ENCODE peak calls at places on chromosome 12, in seven cellular contexts. R, O, G, Y, A, D and W are unnamed samples.

GRCh38 chr12:93442411-93443340 is 929 bp upstream of the UBE2N start:
- DNase-seq in R (peak), O (no peak), G (peak), Y (no peak), A (no peak), D (no peak), W (peak)

GRCh38 chr12:96208346-96208745 is 14.2 kb downstream of the ELK3 start:
- DNase-seq in R (no peak), O (no peak), G (peak), Y (no peak), A (no peak), D (no peak), W (peak)

GRCh38 chr12:69059465-69060457 is 126.8 kb upstream of the CPM start:
- DNase-seq in R (no peak), O (no peak), G (peak), Y (peak), A (no peak), D (no peak), W (peak)

GRCh38 chr12:7346571-7347225 is 42.8 kb downstream of the ACSM4 start:
- DNase-seq in R (no peak), O (peak), G (peak), Y (no peak), A (no peak), D (no peak), W (no peak)

GRCh38 chr12:32448581-32448980 is 49.2 kb downstream of the FGD4 start:
- DNase-seq in R (no peak), O (no peak), G (peak), Y (no peak), A (no peak), D (no peak), W (no peak)

GRCh38 chr12:89450922-89451321 is 73.7 kb downstream of the GALNT4 start:
- DNase-seq in R (peak), O (peak), G (peak), Y (no peak), A (no peak), D (no peak), W (peak)

GRCh38 chr12:104737682-104738370 is 220.3 kb downstream of the SLC41A2 start:
- DNase-seq in R (peak), O (no peak), G (no peak), Y (no peak), A (no peak), D (no peak), W (no peak)

GRCh38 chr12:105740970-105741725 is 397.6 kb downstream of the NUAK1 start:
- DNase-seq in R (no peak), O (no peak), G (peak), Y (no peak), A (peak), D (no peak), W (peak)

GRCh38 chr12:7375145-7375543 is 68.8 kb downstream of the CD163L1 start:
- DNase-seq in R (no peak), O (no peak), G (no peak), Y (no peak), A (peak), D (no peak), W (peak)

GRCh38 chr12:3199551-3200031 is 122.4 kb downstream of the TSPAN9 start:
- DNase-seq in R (peak), O (peak), G (peak), Y (no peak), A (peak), D (no peak), W (peak)

GRCh38 chr12:88416786-88417185 is 163.5 kb downstream of the KITLG start:
- DNase-seq in R (no peak), O (no peak), G (peak), Y (no peak), A (no peak), D (no peak), W (peak)

GRCh38 chr12:79549531-79550271 is 141.1 kb downstream of the PAWR start:
- DNase-seq in R (no peak), O (no peak), G (peak), Y (no peak), A (peak), D (no peak), W (no peak)

GRCh38 chr12:24455811-24456210 is 493.1 kb downstream of the BCAT1 start:
- DNase-seq in R (no peak), O (no peak), G (no peak), Y (no peak), A (no peak), D (no peak), W (no peak)

GRCh38 chr12:104586325-104587048 is 129.7 kb downstream of the CHST11 start:
- DNase-seq in R (no peak), O (no peak), G (no peak), Y (no peak), A (no peak), D (no peak), W (no peak)

GRCh38 chr12:53726946-53727309 is 324 bp downstream of the CALCOCO1 start:
- DNase-seq in R (peak), O (peak), G (peak), Y (no peak), A (no peak), D (no peak), W (peak)

GRCh38 chr12:80044694-80045046 is 54.7 kb upstream of the OTOGL start:
- DNase-seq in R (no peak), O (no peak), G (peak), Y (peak), A (no peak), D (no peak), W (peak)

GRCh38 chr12:117583677-117584076 is 222.3 kb upstream of the NOS1 start:
- DNase-seq in R (no peak), O (peak), G (no peak), Y (no peak), A (no peak), D (no peak), W (no peak)

GRCh38 chr12:88299567-88300101 is 157.5 kb downstream of the TMTC3 start:
- DNase-seq in R (no peak), O (no peak), G (peak), Y (peak), A (peak), D (no peak), W (peak)

GRCh38 chr12:21336656-21337055 is 1.9 kb upstream of the SLCO1A2 start:
- DNase-seq in R (no peak), O (no peak), G (no peak), Y (no peak), A (no peak), D (no peak), W (no peak)

GRCh38 chr12:45637706-45638105 is 91.8 kb upstream of the ARID2 start:
- DNase-seq in R (no peak), O (no peak), G (peak), Y (no peak), A (no peak), D (no peak), W (peak)

GRCh38 chr12:48183876-48184548 is 568 bp downstream of the CCDC184 start:
- DNase-seq in R (peak), O (peak), G (no peak), Y (no peak), A (no peak), D (no peak), W (no peak)

GRCh38 chr12:49098035-49098451 is 3.4 kb upstream of the DHH start:
- DNase-seq in R (peak), O (peak), G (peak), Y (no peak), A (peak), D (peak), W (peak)

GRCh38 chr12:33669349-33669748 is 229.7 kb upstream of the SYT10 start:
- DNase-seq in R (no peak), O (no peak), G (no peak), Y (no peak), A (no peak), D (no peak), W (no peak)

GRCh38 chr12:26347300-26347699 is 151.9 kb downstream of the SSPN start:
- DNase-seq in R (no peak), O (no peak), G (no peak), Y (no peak), A (no peak), D (no peak), W (no peak)

GRCh38 chr12:108424026-108424425 is 84.9 kb upstream of the CMKLR1 start:
- DNase-seq in R (no peak), O (no peak), G (no peak), Y (no peak), A (no peak), D (no peak), W (peak)

GRCh38 chr12:122422769-122423257 is 344 bp upstream of the CLIP1 start:
- DNase-seq in R (peak), O (peak), G (peak), Y (no peak), A (no peak), D (peak), W (peak)

GRCh38 chr12:103879878-103880277 is 38.8 kb upstream of the NT5DC3 start:
- DNase-seq in R (no peak), O (no peak), G (no peak), Y (no peak), A (no peak), D (no peak), W (no peak)

GRCh38 chr12:92210062-92210461 is 64.4 kb upstream of the BTG1 start:
- DNase-seq in R (no peak), O (no peak), G (no peak), Y (no peak), A (no peak), D (peak), W (peak)

DNA sequence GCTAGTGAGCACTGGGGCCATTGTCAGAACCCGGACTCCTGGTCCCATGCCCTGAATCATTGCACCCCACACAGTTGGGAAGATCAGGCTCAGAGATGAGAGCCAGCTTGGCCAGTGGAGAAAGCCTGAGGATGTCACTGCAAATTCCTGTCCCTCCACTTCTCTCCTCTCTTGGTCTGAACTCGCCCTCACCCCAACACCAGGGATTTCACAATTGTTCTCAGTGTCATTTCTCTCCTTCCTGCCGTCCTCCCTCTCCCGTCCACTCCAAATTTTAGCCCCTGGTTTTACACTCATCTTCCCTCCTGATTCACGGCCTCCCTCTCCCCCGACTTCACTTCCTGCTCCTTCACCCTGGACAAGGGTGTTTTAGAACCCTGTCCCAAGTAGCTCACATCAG is 11.1 kb downstream of the KRT75 start:
- DNase-seq in R (no peak), O (no peak), G (no peak), Y (no peak), A (no peak), D (no peak), W (no peak)
- H2AFZ ChIP-seq in R (peak), O (peak), G (no peak), Y (no peak), A (no peak), D (no peak), W (no peak)

DNA sequence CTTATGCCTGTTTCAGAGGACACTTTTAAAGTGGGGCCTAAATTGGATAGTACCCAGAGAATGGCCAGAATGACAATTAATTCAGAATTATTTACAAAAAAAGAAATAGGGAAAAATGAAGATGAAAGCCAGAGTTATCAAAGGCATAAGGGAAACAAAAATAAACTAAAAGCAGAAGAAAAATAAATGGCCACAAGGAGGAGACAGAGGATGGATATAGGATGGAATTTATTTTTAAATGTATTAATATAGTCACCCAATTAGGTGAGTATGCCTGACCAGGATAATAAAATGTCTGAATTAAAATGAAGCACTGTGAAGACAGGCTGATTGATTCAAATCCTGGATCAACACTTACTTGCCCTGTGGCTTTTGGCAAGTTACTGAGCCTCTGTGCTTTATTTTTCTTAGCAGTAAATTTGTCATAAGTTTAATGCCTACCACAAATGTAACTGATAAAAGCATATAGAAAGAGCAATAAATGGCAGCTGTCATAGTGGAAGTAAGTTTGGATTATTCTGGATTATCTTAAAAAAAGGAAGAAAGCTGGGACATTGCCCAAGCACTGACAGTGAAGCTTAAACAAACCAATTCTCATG is 3.4 kb downstream of the CLEC9A start:
- DNase-seq in R (no peak), O (peak), G (peak), Y (no peak), A (no peak), D (peak), W (peak)
- TF ChIP-seq EZH2phosphoT487 in R (no peak), O (no peak), G (no peak), Y (no peak), A (no peak), D (no peak), W (no peak)

DNA sequence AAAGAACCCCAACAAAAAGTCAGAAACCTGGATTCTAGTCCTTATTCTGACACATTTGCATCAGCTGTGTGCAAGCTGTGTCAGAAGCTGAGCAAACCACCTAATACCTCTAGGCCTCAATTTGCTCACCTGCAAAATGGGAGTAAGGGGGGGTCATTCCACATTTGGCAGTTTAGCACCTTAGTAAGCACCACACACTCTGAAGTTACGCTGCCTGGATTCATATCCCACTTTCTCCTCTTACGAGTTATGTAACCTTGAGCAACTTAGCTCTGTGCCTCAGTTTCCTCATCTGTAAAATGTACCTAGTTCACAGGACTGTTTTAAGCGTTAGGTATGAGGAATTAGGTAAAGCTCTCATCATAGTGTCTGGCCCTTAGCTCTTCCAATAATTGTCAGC is 218.9 kb downstream of the PPM1H start:
- DNase-seq in R (no peak), O (no peak), G (no peak), Y (no peak), A (no peak), D (no peak), W (no peak)
- H2AFZ ChIP-seq in R (no peak), O (no peak), G (no peak), Y (no peak), A (no peak), D (no peak), W (no peak)

GRCh38 chr12:6067152-6067916 is 57.1 kb downstream of the VWF start:
- DNase-seq in R (peak), O (peak), G (peak), Y (peak), A (peak), D (no peak), W (peak)
- TF ChIP-seq EZH2phosphoT487 in R (no peak), O (no peak), G (no peak), Y (no peak), A (no peak), D (no peak), W (no peak)

DNA sequence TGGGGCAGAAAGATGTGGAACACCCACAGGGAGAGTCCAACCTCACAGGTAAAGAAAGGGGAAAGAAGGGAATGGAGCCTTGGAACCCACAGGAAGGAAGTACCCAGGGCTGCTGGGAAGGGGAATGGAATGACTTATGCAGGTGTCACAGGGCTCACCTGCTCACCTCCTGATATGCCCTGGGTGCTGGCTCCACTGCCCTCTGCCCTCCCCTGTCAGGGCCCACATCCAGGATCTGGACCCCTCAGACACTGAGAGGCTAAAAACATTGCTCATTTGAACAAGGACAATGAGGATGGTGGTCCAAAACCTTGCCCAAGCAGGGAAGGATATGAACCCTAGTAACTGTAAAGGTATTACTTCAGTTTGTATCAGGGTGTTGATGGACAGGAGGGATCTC is 19.3 kb downstream of the ZBTB39 start:
- DNase-seq in R (no peak), O (no peak), G (no peak), Y (no peak), A (no peak), D (no peak), W (no peak)
- H2AFZ ChIP-seq in R (peak), O (no peak), G (no peak), Y (no peak), A (no peak), D (no peak), W (no peak)

GRCh38 chr12:115868624-115869023 is 408.9 kb downstream of the MED13L start:
- DNase-seq in R (no peak), O (no peak), G (no peak), Y (no peak), A (no peak), D (no peak), W (no peak)

GRCh38 chr12:115867854-115868253 is 409.6 kb downstream of the MED13L start:
- DNase-seq in R (no peak), O (peak), G (no peak), Y (no peak), A (no peak), D (no peak), W (no peak)

GRCh38 chr12:115870021-115870420 is 407.5 kb downstream of the MED13L start:
- DNase-seq in R (no peak), O (no peak), G (no peak), Y (no peak), A (no peak), D (no peak), W (no peak)

GRCh38 chr12:115869604-115870003 is 407.9 kb downstream of the MED13L start:
- DNase-seq in R (no peak), O (no peak), G (no peak), Y (no peak), A (no peak), D (no peak), W (no peak)

DNA sequence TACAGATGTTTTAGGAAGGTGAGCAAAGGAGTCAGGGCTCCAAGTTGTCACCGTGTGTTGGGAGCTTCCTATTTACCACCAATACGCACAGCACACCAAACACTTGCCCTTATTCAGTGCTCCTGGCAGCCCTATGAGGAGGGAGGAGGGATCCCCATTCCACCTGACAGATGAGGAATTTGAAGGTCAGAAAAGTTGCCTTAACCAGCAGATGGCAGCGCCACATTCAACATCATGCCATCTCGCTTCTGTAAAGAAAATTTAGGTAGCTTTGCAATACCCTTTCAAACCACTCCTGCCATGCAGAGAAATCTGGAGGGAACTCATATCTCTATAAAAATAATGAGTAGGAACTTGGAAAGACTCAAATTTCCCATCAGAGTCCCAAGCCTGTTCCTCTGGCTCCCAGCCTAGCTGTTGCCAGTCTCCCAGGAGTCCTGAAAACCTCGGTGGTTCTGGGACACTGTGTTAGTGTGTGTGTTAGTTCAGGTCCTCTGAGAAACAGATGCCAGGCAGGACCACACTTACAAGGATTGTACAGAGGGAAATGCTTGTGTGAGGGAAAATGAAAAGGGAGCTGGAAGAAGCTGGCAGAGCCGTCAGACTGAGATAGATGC is 410.5 kb downstream of the MED13L start:
- DNase-seq in R (peak), O (peak), G (no peak), Y (no peak), A (no peak), D (no peak), W (peak)
- TF ChIP-seq EZH2phosphoT487 in R (no peak), O (no peak), G (no peak), Y (no peak), A (no peak), D (no peak), W (no peak)

DNA sequence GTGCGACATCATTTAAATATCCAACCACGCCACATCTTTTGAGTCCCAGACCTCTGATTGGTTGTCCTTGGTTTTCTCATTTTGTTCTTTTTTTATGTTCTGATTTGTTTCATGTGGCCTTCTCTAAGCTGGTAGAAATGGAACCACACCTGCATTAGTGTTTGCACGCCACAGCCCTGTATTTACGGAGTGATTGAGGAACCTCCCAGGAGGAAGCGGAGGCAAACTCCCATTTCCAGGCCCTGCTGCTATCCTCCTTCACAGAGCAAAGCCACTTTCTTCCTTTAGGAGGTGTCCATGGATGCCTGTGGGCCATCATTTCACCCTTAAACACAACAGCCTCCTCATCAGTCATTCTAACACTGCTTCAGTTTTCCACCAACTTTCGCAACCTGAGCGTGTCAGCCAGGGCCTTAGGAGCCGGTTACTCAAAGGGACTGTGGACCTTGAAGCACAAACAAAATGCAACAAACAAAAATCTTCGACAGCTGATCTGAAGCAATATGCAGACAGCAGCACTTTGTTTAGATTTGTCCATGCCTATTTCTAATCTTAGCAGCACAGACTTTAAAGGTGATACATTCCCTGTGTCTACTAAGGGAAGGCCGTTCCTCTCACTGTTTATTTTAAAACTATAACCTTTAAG is 1258.1 kb upstream of the TMEM132C start:
- DNase-seq in R (no peak), O (no peak), G (no peak), Y (no peak), A (peak), D (no peak), W (no peak)
- H2AFZ ChIP-seq in R (peak), O (no peak), G (no peak), Y (no peak), A (no peak), D (no peak), W (no peak)

DNA sequence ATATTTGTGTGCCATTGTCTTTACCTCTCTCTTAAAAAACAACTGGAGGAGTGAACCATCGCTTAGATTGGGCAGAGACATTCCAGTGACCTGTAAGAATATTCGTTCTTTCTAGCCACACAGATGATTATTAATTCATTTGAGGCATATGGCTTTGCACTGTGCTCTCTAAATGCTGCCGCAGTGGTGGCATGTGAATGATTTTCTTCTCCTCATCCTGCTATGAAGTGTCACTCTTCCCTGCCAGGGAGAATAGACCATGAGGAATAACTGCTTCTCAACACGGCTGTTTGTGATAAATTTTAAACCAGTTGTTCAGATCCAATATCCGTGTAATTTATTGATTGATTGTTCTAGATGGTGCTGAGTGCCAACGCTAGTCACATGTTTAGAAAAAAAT is 225.3 kb downstream of the CNTN1 start:
- DNase-seq in R (no peak), O (no peak), G (no peak), Y (no peak), A (no peak), D (no peak), W (peak)
- TF ChIP-seq EZH2phosphoT487 in R (no peak), O (no peak), G (no peak), Y (no peak), A (no peak), D (no peak), W (no peak)